ENCODE peak calls at places on chromosomes 3 and 15, in five cellular contexts. S is K562, Y is HepG2, E is SK-N-SH, T is GM12878. A is an unnamed sample.

GRCh38 chr15:40100947-40101905 is 7.5 kb downstream of the BMF start:
- DNase-seq in S (no peak), E (no peak), T (no peak), Y (no peak), A (no peak)

GRCh38 chr3:41167722-41168497 is 31.4 kb upstream of the CTNNB1 start:
- DNase-seq in Y (no peak), S (no peak), E (no peak), T (no peak), A (no peak)

GRCh38 chr15:64162869-64163661 is at the start of gene PPIB:
- DNase-seq in E (peak), Y (peak), S (peak), T (peak), A (peak)

GRCh38 chr3:99638244-99638948 is at the start of gene COL8A1:
- DNase-seq in T (no peak), Y (no peak), S (no peak), E (no peak), A (peak)

GRCh38 chr3:44120721-44121582 is 120.7 kb upstream of the TOPAZ1 start:
- DNase-seq in Y (no peak), S (no peak), T (no peak), E (no peak), A (no peak)

GRCh38 chr3:101941253-101942039 is 92.1 kb downstream of the NFKBIZ start:
- DNase-seq in E (no peak), T (no peak), Y (no peak), S (no peak), A (no peak)

GRCh38 chr3:120461416-120461815 is 10.6 kb upstream of the FSTL1 start:
- DNase-seq in T (no peak), E (no peak), S (no peak), Y (no peak), A (no peak)

GRCh38 chr3:116135462-116135861 is 309.8 kb downstream of the LSAMP start:
- DNase-seq in T (no peak), Y (no peak), E (peak), S (no peak), A (no peak)

GRCh38 chr3:120435621-120436020 is 15.2 kb downstream of the FSTL1 start:
- DNase-seq in E (no peak), Y (no peak), T (no peak), S (no peak), A (no peak)

GRCh38 chr3:155013427-155013826 is 66.7 kb upstream of the MME start:
- DNase-seq in Y (no peak), E (no peak), S (no peak), T (no peak), A (no peak)

GRCh38 chr3:183895296-183895695 is 10.6 kb upstream of the PARL start:
- DNase-seq in S (peak), Y (peak), E (peak), T (no peak), A (peak)

GRCh38 chr3:30630238-30631030 is 24.0 kb downstream of the TGFBR2 start:
- DNase-seq in E (no peak), T (no peak), Y (no peak), S (no peak), A (no peak)

GRCh38 chr15:81120069-81120468 is 14.0 kb upstream of the CFAP161 start:
- DNase-seq in E (no peak), T (no peak), S (no peak), Y (no peak), A (no peak)

GRCh38 chr3:87437765-87438164 is 161.4 kb upstream of the POU1F1 start:
- DNase-seq in E (no peak), S (no peak), T (no peak), Y (no peak), A (no peak)

GRCh38 chr15:75718326-75718725 is 5.7 kb upstream of the CSPG4 start:
- DNase-seq in Y (no peak), T (no peak), E (peak), S (no peak), A (no peak)

GRCh38 chr3:21062724-21063436 is 688.1 kb downstream of the ZNF385D start:
- DNase-seq in T (no peak), Y (no peak), E (no peak), S (no peak), A (no peak)

GRCh38 chr3:23501201-23501824 is 298.2 kb downstream of the UBE2E2 start:
- DNase-seq in S (no peak), E (no peak), T (no peak), Y (no peak), A (no peak)

GRCh38 chr15:38253448-38253847 is 812 bp downstream of the SPRED1 start:
- DNase-seq in Y (no peak), E (no peak), T (no peak), S (peak), A (no peak)

GRCh38 chr15:78212546-78213424 is 21.6 kb downstream of the ACSBG1 start:
- DNase-seq in S (peak), E (peak), Y (peak), T (no peak), A (peak)

GRCh38 chr15:90411176-90411575 is 23.1 kb downstream of the IQGAP1 start:
- DNase-seq in S (no peak), T (no peak), Y (no peak), E (no peak), A (no peak)

GRCh38 chr3:130081371-130081881 is at the start of gene ALG1L2:
- DNase-seq in E (no peak), Y (no peak), T (no peak), S (no peak), A (no peak)

GRCh38 chr15:75193272-75193671 is 8.4 kb upstream of the C15orf39 start:
- DNase-seq in S (no peak), T (no peak), E (no peak), Y (no peak), A (no peak)

GRCh38 chr3:186722457-186722856 is 5.3 kb downstream of the KNG1 start:
- DNase-seq in S (no peak), Y (peak), T (no peak), E (peak), A (no peak)

GRCh38 chr15:47587938-47588817 is 129.1 kb upstream of the SEMA6D start:
- DNase-seq in T (no peak), Y (no peak), S (no peak), E (no peak), A (no peak)

GRCh38 chr15:43408789-43409188 is 37.9 kb downstream of the TUBGCP4 start:
- DNase-seq in Y (no peak), T (no peak), S (peak), E (peak), A (no peak)

GRCh38 chr3:65170357-65171090 is 482.7 kb upstream of the ADAMTS9 start:
- DNase-seq in S (no peak), Y (no peak), E (peak), T (no peak), A (peak)

GRCh38 chr15:58070801-58071418 is 5.4 kb upstream of the ALDH1A2 start:
- DNase-seq in E (peak), S (peak), T (no peak), Y (peak), A (peak)

GRCh38 chr3:49882182-49882581 is 12.5 kb upstream of the CAMKV start:
- DNase-seq in E (no peak), S (no peak), Y (no peak), T (no peak), A (no peak)

GRCh38 chr3:132342183-132342582 is 25.0 kb downstream of the ACP3 start:
- DNase-seq in E (no peak), T (no peak), Y (no peak), S (no peak), A (no peak)

GRCh38 chr3:56928379-56929068 is 126.8 kb upstream of the ARHGEF3 start:
- DNase-seq in S (no peak), T (no peak), E (no peak), Y (peak), A (no peak)

GRCh38 chr15:79172032-79172481 is 81.5 kb upstream of the RASGRF1 start:
- DNase-seq in E (peak), Y (peak), T (no peak), S (peak), A (peak)

GRCh38 chr3:46566040-46566631 is at the start of gene LRRC2:
- DNase-seq in S (no peak), T (no peak), E (peak), Y (no peak), A (no peak)

GRCh38 chr3:43163895-43164493 is 58.1 kb upstream of the POMGNT2 start:
- DNase-seq in T (no peak), Y (no peak), S (no peak), E (no peak), A (no peak)

GRCh38 chr3:59418836-59419235 is 369.0 kb upstream of the CFAP20DC start:
- DNase-seq in S (no peak), T (no peak), Y (no peak), E (no peak), A (no peak)

GRCh38 chr15:44265757-44266156 is 22.8 kb upstream of the GOLM2 start:
- DNase-seq in S (no peak), E (no peak), Y (no peak), T (no peak), A (no peak)

GRCh38 chr3:126983653-126984390 is 907 bp downstream of the PLXNA1 start:
- DNase-seq in E (peak), Y (no peak), T (no peak), S (peak), A (peak)

GRCh38 chr3:8769088-8769822 is at the start of gene OXTR:
- DNase-seq in S (peak), Y (peak), E (peak), T (no peak), A (peak)

GRCh38 chr15:32682569-32682968 is 35.2 kb upstream of the GREM1 start:
- DNase-seq in Y (no peak), S (no peak), T (no peak), E (no peak), A (no peak)

GRCh38 chr3:169846458-169847193 is 23.1 kb downstream of the LRRC31 start:
- DNase-seq in Y (no peak), S (no peak), T (peak), E (no peak), A (no peak)
- TF ChIP-seq FOXM1 in Y (no peak), S (no peak), T (peak), E (no peak), A (no peak)

GRCh38 chr15:70199601-70200000 is 101.9 kb upstream of the TLE3 start:
- DNase-seq in S (no peak), E (peak), Y (no peak), T (no peak), A (no peak)
- TF ChIP-seq FOXM1 in S (no peak), E (no peak), Y (no peak), T (no peak), A (no peak)

GRCh38 chr3:113091417-113091816 is 100.6 kb downstream of the GTPBP8 start:
- DNase-seq in E (no peak), Y (no peak), S (no peak), T (no peak), A (no peak)
- TF ChIP-seq FOXM1 in E (no peak), Y (no peak), S (no peak), T (no peak), A (no peak)

GRCh38 chr15:42373274-42373673 is 14.0 kb downstream of the CAPN3 start:
- DNase-seq in E (no peak), S (no peak), Y (peak), T (no peak), A (no peak)

GRCh38 chr15:42374810-42375209 is 15.5 kb downstream of the CAPN3 start:
- DNase-seq in Y (no peak), E (no peak), T (no peak), S (no peak), A (no peak)

GRCh38 chr15:42368096-42368495 is 8.8 kb downstream of the CAPN3 start:
- DNase-seq in T (no peak), E (no peak), S (no peak), Y (no peak), A (no peak)

GRCh38 chr15:42373936-42374335 is 14.6 kb downstream of the CAPN3 start:
- DNase-seq in Y (no peak), T (no peak), S (no peak), E (no peak), A (no peak)

DNA sequence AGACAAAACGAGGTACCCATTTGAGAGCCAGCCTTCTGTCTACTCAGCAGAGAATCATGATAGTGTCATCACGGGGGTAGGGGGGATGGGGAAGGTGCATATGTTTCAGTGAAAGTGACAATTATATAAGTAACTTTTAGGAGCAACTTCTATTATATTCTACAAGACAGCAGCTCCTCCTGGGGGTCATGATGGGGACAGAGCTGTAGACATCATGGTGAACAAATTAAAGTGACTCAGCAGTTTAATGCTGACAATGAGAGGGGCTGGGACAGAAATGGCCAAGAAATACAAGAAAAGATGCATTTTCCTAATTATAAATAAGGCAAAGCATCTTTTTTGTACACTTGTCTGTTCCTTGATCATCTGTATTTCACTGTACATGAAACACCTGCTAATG is 11.8 kb downstream of the CAPN3 start:
- DNase-seq in S (peak), Y (peak), E (no peak), T (no peak), A (no peak)
- TF ChIP-seq FOXM1 in S (no peak), Y (no peak), E (no peak), T (no peak), A (no peak)

GRCh38 chr3:149657458-149657795 is 398 bp downstream of the WWTR1 start:
- DNase-seq in Y (no peak), T (no peak), E (no peak), S (no peak), A (no peak)
- TF ChIP-seq FOXM1 in Y (no peak), T (no peak), E (no peak), S (no peak), A (no peak)

GRCh38 chr3:106609666-106610301 is 741.0 kb upstream of the CBLB start:
- DNase-seq in E (peak), S (peak), Y (peak), T (peak), A (peak)

GRCh38 chr3:106617276-106617675 is 748.5 kb upstream of the CBLB start:
- DNase-seq in T (no peak), E (no peak), S (no peak), Y (no peak), A (no peak)

GRCh38 chr3:106610362-106610997 is 741.7 kb upstream of the CBLB start:
- DNase-seq in S (no peak), E (no peak), Y (no peak), T (no peak), A (no peak)

GRCh38 chr3:106611123-106611522 is 742.3 kb upstream of the CBLB start:
- DNase-seq in T (no peak), Y (no peak), E (no peak), S (no peak), A (no peak)

DNA sequence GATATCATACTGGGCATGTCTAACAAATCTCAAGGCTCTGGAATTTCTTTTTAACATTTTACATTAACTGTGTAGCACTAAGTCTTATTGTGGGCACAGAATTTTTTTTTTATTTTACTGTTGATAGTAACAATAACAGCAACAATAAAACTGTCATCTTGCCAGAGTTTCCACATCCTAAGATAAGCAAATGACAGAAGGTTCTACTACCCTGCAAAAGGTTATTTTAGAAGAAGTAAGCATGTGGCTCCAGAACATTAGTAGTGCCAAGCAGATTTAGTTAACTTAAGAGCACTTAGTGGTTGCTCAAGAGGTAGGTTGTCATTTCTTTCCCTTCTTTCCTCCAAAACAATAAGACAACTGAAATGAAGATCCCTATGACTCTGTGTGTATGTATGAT is 743.0 kb upstream of the CBLB start:
- DNase-seq in Y (no peak), T (no peak), E (no peak), S (no peak), A (no peak)
- TF ChIP-seq FOXM1 in Y (no peak), T (no peak), E (no peak), S (no peak), A (no peak)

A was measured in HEK293T.